ENCODE peak calls at places on chromosomes 4 and X, in five cellular contexts. A is K562, J is SK-N-SH, T is HepG2, O is GM12878. W is an unnamed sample.

GRCh38 chrX:131521824-131522223 is 22.1 kb upstream of the OR13H1 start:
- DNase-seq in A (no peak), J (no peak), T (no peak), O (no peak), W (no peak)

GRCh38 chrX:154833746-154834274 is 652 bp downstream of the SMIM9 start:
- DNase-seq in A (peak), J (no peak), T (no peak), O (no peak), W (no peak)

GRCh38 chr4:18850763-18851331 is 829.3 kb upstream of the LCORL start:
- DNase-seq in A (no peak), J (peak), T (no peak), O (no peak), W (no peak)

GRCh38 chr4:54475546-54475945 is 182.2 kb upstream of the KIT start:
- DNase-seq in A (no peak), J (no peak), T (no peak), O (no peak), W (no peak)

GRCh38 chr4:150773729-150774449 is 191.9 kb downstream of the MAB21L2 start:
- DNase-seq in A (peak), J (no peak), T (no peak), O (no peak), W (no peak)

GRCh38 chr4:88893961-88894360 is 163.0 kb downstream of the FAM13A start:
- DNase-seq in A (no peak), J (no peak), T (no peak), O (no peak), W (no peak)

GRCh38 chr4:123819362-123820035 is 422.9 kb downstream of the SPRY1 start:
- DNase-seq in A (no peak), J (no peak), T (no peak), O (no peak), W (no peak)

GRCh38 chrX:17719651-17720050 is 17.6 kb upstream of the SCML1 start:
- DNase-seq in A (no peak), J (no peak), T (no peak), O (no peak), W (no peak)

GRCh38 chrX:123138473-123138872 is 45.6 kb upstream of the GRIA3 start:
- DNase-seq in A (no peak), J (no peak), T (no peak), O (no peak), W (no peak)

GRCh38 chr4:185793716-185794115 is 18.3 kb downstream of the SORBS2 start:
- DNase-seq in A (peak), J (no peak), T (no peak), O (no peak), W (no peak)

GRCh38 chr4:32560306-32560705 is 1840.1 kb downstream of the PCDH7 start:
- DNase-seq in A (no peak), J (no peak), T (no peak), O (no peak), W (peak)

GRCh38 chr4:114606240-114606639 is 7.6 kb downstream of the UGT8 start:
- DNase-seq in A (no peak), J (no peak), T (no peak), O (no peak), W (no peak)

GRCh38 chr4:180099962-180100361 is 2143.2 kb upstream of the TENM3 start:
- DNase-seq in A (no peak), J (no peak), T (no peak), O (no peak), W (no peak)

DNA sequence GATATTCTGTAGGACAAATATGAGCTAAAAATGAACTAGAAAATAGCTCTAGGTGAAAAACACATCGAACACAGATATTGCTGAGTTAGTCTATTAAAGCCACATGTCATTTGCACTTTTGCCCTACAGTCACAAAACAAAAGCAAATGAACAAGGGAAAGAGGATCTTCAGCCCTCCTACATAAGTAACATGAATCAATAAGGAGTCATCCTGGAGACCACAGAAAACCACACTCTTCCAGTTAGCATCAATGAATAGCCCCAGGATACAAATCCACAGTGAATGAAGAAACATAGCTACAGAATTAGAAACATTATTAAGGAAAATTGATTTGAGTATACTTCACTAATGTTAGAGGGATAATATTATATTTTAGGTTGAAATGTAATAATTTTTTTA is 311.4 kb downstream of the MAPK10 start:
- DNase-seq in A (no peak), J (no peak), T (no peak), O (no peak), W (no peak)
- TF ChIP-seq FOXM1 in A (no peak), J (no peak), T (no peak), O (no peak), W (no peak)

DNA sequence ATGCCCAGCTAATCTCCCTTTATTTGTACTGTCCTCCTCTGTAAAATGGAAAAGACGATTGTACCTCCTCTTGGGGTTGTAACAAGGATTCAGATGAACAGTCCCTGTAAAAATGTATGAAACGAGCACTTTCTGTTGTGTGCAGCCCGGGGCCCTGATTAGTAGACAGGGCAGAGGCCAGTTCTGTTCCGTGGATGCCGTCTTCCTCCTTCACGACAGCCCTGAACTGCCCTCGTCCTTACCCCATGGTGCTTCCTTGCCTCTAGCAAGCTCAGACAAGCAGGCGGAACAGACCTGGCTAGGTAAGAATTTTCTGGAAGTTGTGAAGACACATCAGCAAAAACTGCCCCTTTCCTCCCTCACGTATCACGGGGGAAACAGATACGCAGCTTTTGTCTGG is 22.3 kb upstream of the TADA2B start:
- DNase-seq in A (no peak), J (no peak), T (no peak), O (no peak), W (no peak)
- TF ChIP-seq FOXM1 in A (no peak), J (no peak), T (no peak), O (no peak), W (no peak)

GRCh38 chrX:152733261-152733975 is at the start of the genes CSAG1 and MAGEA12:
- DNase-seq in A (peak), J (peak), T (no peak), O (no peak), W (no peak)

GRCh38 chrX:152738560-152738959 is 5.0 kb downstream of the MAGEA12 start:
- DNase-seq in A (no peak), J (no peak), T (no peak), O (no peak), W (no peak)

GRCh38 chrX:152735860-152736511 is 2.4 kb downstream of the MAGEA12 start:
- DNase-seq in A (no peak), J (no peak), T (no peak), O (no peak), W (no peak)

DNA sequence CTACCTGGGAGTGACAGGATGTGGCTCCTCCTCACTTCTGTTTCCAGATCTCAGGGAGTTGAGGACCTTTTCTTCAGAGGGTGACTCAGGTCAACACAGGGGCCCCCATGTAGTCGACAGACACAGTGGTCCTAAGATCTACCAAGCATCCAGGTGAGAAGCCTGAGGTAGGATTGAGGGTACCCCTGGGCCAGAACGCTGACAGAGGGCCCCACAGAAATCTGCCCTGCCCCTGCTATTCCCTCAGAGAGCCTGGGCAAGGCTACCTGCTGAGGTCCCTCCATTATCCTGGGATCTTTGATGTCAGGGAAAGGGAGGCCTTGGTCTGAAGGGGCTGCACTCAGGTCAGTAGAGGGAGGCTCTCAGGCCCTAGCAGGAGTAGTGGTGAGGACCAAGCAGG is 1.5 kb downstream of the MAGEA12 start:
- DNase-seq in A (no peak), J (no peak), T (no peak), O (no peak), W (no peak)
- TF ChIP-seq FOXM1 in A (no peak), J (no peak), T (no peak), O (no peak), W (no peak)

GRCh38 chrX:40933132-40934078 is 151.8 kb upstream of the USP9X start:
- DNase-seq in A (peak), J (peak), T (no peak), O (peak), W (peak)
- TF ChIP-seq FOXM1 in A (peak), J (no peak), T (no peak), O (no peak), W (no peak)

GRCh38 chrX:10800776-10801175 is 180.4 kb upstream of the MID1 start:
- DNase-seq in A (no peak), J (no peak), T (no peak), O (no peak), W (no peak)
- TF ChIP-seq FOXM1 in A (no peak), J (no peak), T (no peak), O (no peak), W (no peak)

DNA sequence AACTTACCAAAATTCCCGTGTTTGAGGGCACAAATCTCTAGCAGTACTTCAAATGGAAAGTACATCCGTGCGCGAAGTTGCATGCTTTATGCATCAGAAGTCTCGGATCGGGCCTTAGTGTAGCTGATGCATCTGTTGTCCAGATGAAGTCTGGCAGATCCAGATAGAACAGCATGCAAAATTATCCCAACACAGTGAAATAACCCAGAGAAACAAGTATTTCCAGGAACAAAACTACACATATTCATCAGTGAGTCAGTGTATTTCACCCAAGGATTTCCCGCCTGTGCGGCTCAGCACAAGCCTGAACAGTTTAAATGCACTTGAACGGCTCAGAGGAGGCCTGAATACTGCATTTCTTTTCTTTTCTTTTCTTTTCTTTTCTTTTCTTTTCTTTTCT is 27.4 kb upstream of the CLDN24 start:
- DNase-seq in A (peak), J (no peak), T (no peak), O (no peak), W (no peak)
- TF ChIP-seq FOXM1 in A (no peak), J (no peak), T (no peak), O (no peak), W (no peak)

GRCh38 chr4:29596228-29596627 is 1123.9 kb upstream of the PCDH7 start:
- DNase-seq in A (no peak), J (no peak), T (no peak), O (no peak), W (no peak)
- TF ChIP-seq FOXM1 in A (no peak), J (no peak), T (no peak), O (no peak), W (no peak)

GRCh38 chr4:140740906-140741670 is 15.1 kb downstream of the TBC1D9 start:
- DNase-seq in A (no peak), J (no peak), T (no peak), O (no peak), W (no peak)

GRCh38 chr4:140742838-140743193 is 13.4 kb downstream of the TBC1D9 start:
- DNase-seq in A (no peak), J (no peak), T (no peak), O (no peak), W (no peak)

GRCh38 chr4:140744421-140744820 is 11.8 kb downstream of the TBC1D9 start:
- DNase-seq in A (no peak), J (no peak), T (no peak), O (no peak), W (no peak)

GRCh38 chr4:140740422-140740821 is 15.8 kb downstream of the TBC1D9 start:
- DNase-seq in A (no peak), J (no peak), T (peak), O (no peak), W (no peak)

GRCh38 chr4:140743194-140743931 is 12.8 kb downstream of the TBC1D9 start:
- DNase-seq in A (no peak), J (peak), T (peak), O (peak), W (no peak)
- TF ChIP-seq FOXM1 in A (no peak), J (no peak), T (no peak), O (no peak), W (no peak)

DNA sequence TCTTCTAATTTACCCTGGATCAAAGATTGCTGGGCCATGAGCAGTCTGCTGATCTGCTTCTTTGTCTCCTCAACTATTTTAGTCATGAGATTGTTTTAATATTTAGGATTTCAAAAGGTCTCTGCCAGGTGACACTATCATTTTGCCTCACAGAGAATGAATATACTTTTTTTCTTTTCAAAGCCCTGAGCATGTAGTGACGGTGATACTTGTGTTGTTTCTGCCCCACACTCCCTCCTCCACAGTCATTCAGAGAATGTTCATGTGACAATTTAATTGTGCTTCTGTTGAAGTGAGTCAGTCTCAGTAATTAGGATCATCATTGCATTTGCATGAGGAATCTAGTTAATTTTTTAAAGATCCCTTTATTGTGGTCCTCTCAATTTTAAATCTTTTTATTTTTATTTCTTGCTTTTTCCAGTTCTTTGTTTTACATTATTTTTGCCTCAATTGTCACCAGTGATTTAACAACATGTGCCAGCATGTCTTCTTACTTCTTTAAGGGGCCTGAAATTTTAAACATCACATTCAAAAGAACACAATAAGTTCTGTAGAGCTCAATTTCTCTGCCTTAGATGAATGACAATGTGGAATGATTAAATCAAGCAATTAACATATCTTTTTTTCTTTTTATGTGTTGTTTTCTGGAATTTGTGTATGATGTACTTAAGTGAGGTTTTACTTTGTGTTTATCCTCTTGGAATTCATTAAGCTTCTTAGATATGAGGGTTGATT is 12.3 kb downstream of the MMRN1 start:
- DNase-seq in A (no peak), J (no peak), T (no peak), O (no peak), W (no peak)
- TF ChIP-seq FOXM1 in A (no peak), J (no peak), T (no peak), O (no peak), W (no peak)